ENCODE peak calls at places on chromosomes 4 and X, in seven cellular contexts. One of them, this sample, is unnamed.

GRCh38 chr4:128521156-128521555 is 233.5 kb upstream of the PGRMC2 start:
- DNase-seq in NCI-H2171 treated with DMSO at 0.1 percent for 48 hours: no peak
- DNase-seq in left cardiac atrium: no peak
- DNase-seq in activated CD4-positive, CD25-positive, alpha-beta regulatory T cell treated with anti-CD3 and anti-CD28 coated beads, Interleukin-2, amount 50 U/mL, for 16 hours: no peak
- DNase-seq in T follicular helper cell: no peak
- DNase-seq in astrocyte of the cerebellum: no peak
- DNase-seq in head of caudate nucleus: no peak
- DNase-seq in this sample: no peak

GRCh38 chr4:42018451-42018850 is 28.1 kb downstream of the SLC30A9 start:
- DNase-seq in NCI-H2171 treated with DMSO at 0.1 percent for 48 hours: no peak
- DNase-seq in left cardiac atrium: no peak
- DNase-seq in activated CD4-positive, CD25-positive, alpha-beta regulatory T cell treated with anti-CD3 and anti-CD28 coated beads, Interleukin-2, amount 50 U/mL, for 16 hours: no peak
- DNase-seq in T follicular helper cell: no peak
- DNase-seq in astrocyte of the cerebellum: no peak
- DNase-seq in head of caudate nucleus: no peak
- DNase-seq in this sample: no peak

GRCh38 chrX:39149761-39150160 is 348.5 kb downstream of the MID1IP1 start:
- DNase-seq in NCI-H2171 treated with DMSO at 0.1 percent for 48 hours: no peak
- DNase-seq in left cardiac atrium: peak; percentile 73
- DNase-seq in activated CD4-positive, CD25-positive, alpha-beta regulatory T cell treated with anti-CD3 and anti-CD28 coated beads, Interleukin-2, amount 50 U/mL, for 16 hours: peak; percentile 8
- DNase-seq in T follicular helper cell: peak; percentile 40
- DNase-seq in astrocyte of the cerebellum: no peak
- DNase-seq in head of caudate nucleus: peak; percentile 80
- DNase-seq in this sample: peak; percentile 71

GRCh38 chr4:125666635-125667034 is 351.9 kb downstream of the FAT4 start:
- DNase-seq in NCI-H2171 treated with DMSO at 0.1 percent for 48 hours: no peak
- DNase-seq in left cardiac atrium: no peak
- DNase-seq in activated CD4-positive, CD25-positive, alpha-beta regulatory T cell treated with anti-CD3 and anti-CD28 coated beads, Interleukin-2, amount 50 U/mL, for 16 hours: no peak
- DNase-seq in T follicular helper cell: no peak
- DNase-seq in astrocyte of the cerebellum: no peak
- DNase-seq in head of caudate nucleus: no peak
- DNase-seq in this sample: no peak

GRCh38 chr4:142777045-142777743 is 68.9 kb downstream of the INPP4B start:
- DNase-seq in NCI-H2171 treated with DMSO at 0.1 percent for 48 hours: no peak
- DNase-seq in left cardiac atrium: no peak
- DNase-seq in activated CD4-positive, CD25-positive, alpha-beta regulatory T cell treated with anti-CD3 and anti-CD28 coated beads, Interleukin-2, amount 50 U/mL, for 16 hours: no peak
- DNase-seq in T follicular helper cell: no peak
- DNase-seq in astrocyte of the cerebellum: no peak
- DNase-seq in head of caudate nucleus: no peak
- DNase-seq in this sample: no peak

GRCh38 chr4:84238247-84239090 is 260.6 kb downstream of the NKX6-1 start:
- DNase-seq in NCI-H2171 treated with DMSO at 0.1 percent for 48 hours: no peak
- DNase-seq in left cardiac atrium: no peak
- DNase-seq in activated CD4-positive, CD25-positive, alpha-beta regulatory T cell treated with anti-CD3 and anti-CD28 coated beads, Interleukin-2, amount 50 U/mL, for 16 hours: no peak
- DNase-seq in T follicular helper cell: no peak
- DNase-seq in astrocyte of the cerebellum: peak; percentile 27
- DNase-seq in head of caudate nucleus: no peak
- DNase-seq in this sample: no peak

GRCh38 chr4:39337841-39338240 is 28.3 kb downstream of the RFC1 start:
- DNase-seq in NCI-H2171 treated with DMSO at 0.1 percent for 48 hours: no peak
- DNase-seq in left cardiac atrium: no peak
- DNase-seq in activated CD4-positive, CD25-positive, alpha-beta regulatory T cell treated with anti-CD3 and anti-CD28 coated beads, Interleukin-2, amount 50 U/mL, for 16 hours: no peak
- DNase-seq in T follicular helper cell: no peak
- DNase-seq in astrocyte of the cerebellum: no peak
- DNase-seq in head of caudate nucleus: no peak
- DNase-seq in this sample: no peak

GRCh38 chrX:50579955-50580354 is 109.3 kb upstream of the DGKK start:
- DNase-seq in NCI-H2171 treated with DMSO at 0.1 percent for 48 hours: peak; percentile 1
- DNase-seq in left cardiac atrium: no peak
- DNase-seq in activated CD4-positive, CD25-positive, alpha-beta regulatory T cell treated with anti-CD3 and anti-CD28 coated beads, Interleukin-2, amount 50 U/mL, for 16 hours: peak; percentile 0
- DNase-seq in T follicular helper cell: peak; percentile 3
- DNase-seq in astrocyte of the cerebellum: peak; percentile 16
- DNase-seq in head of caudate nucleus: peak; percentile 53
- DNase-seq in this sample: no peak

GRCh38 chr4:104966349-104967033 is 180.2 kb upstream of the TET2 start:
- DNase-seq in NCI-H2171 treated with DMSO at 0.1 percent for 48 hours: peak; percentile 12
- DNase-seq in left cardiac atrium: no peak
- DNase-seq in activated CD4-positive, CD25-positive, alpha-beta regulatory T cell treated with anti-CD3 and anti-CD28 coated beads, Interleukin-2, amount 50 U/mL, for 16 hours: no peak
- DNase-seq in T follicular helper cell: no peak
- DNase-seq in astrocyte of the cerebellum: no peak
- DNase-seq in head of caudate nucleus: peak; percentile 33
- DNase-seq in this sample: no peak

GRCh38 chr4:24949970-24950369 is 37.1 kb upstream of the CCDC149 start:
- DNase-seq in NCI-H2171 treated with DMSO at 0.1 percent for 48 hours: no peak
- DNase-seq in left cardiac atrium: no peak
- DNase-seq in activated CD4-positive, CD25-positive, alpha-beta regulatory T cell treated with anti-CD3 and anti-CD28 coated beads, Interleukin-2, amount 50 U/mL, for 16 hours: no peak
- DNase-seq in T follicular helper cell: no peak
- DNase-seq in astrocyte of the cerebellum: no peak
- DNase-seq in head of caudate nucleus: no peak
- DNase-seq in this sample: no peak

GRCh38 chrX:151870603-151871002 is 42.1 kb upstream of the MAGEA4 start:
- DNase-seq in NCI-H2171 treated with DMSO at 0.1 percent for 48 hours: no peak
- DNase-seq in left cardiac atrium: no peak
- DNase-seq in activated CD4-positive, CD25-positive, alpha-beta regulatory T cell treated with anti-CD3 and anti-CD28 coated beads, Interleukin-2, amount 50 U/mL, for 16 hours: no peak
- DNase-seq in T follicular helper cell: no peak
- DNase-seq in astrocyte of the cerebellum: peak; percentile 57
- DNase-seq in head of caudate nucleus: no peak
- DNase-seq in this sample: no peak

GRCh38 chr4:143344774-143345173 is 8.1 kb downstream of the GAB1 start:
- DNase-seq in NCI-H2171 treated with DMSO at 0.1 percent for 48 hours: no peak
- DNase-seq in left cardiac atrium: no peak
- DNase-seq in activated CD4-positive, CD25-positive, alpha-beta regulatory T cell treated with anti-CD3 and anti-CD28 coated beads, Interleukin-2, amount 50 U/mL, for 16 hours: no peak
- DNase-seq in T follicular helper cell: no peak
- DNase-seq in astrocyte of the cerebellum: no peak
- DNase-seq in head of caudate nucleus: no peak
- DNase-seq in this sample: no peak

GRCh38 chrX:147476008-147476407 is 435.7 kb upstream of the FMR1 start:
- DNase-seq in NCI-H2171 treated with DMSO at 0.1 percent for 48 hours: no peak
- DNase-seq in left cardiac atrium: no peak
- DNase-seq in activated CD4-positive, CD25-positive, alpha-beta regulatory T cell treated with anti-CD3 and anti-CD28 coated beads, Interleukin-2, amount 50 U/mL, for 16 hours: no peak
- DNase-seq in T follicular helper cell: no peak
- DNase-seq in astrocyte of the cerebellum: no peak
- DNase-seq in head of caudate nucleus: peak; percentile 4
- DNase-seq in this sample: no peak

GRCh38 chr4:113707013-113707412 is 54.5 kb downstream of the CAMK2D start:
- DNase-seq in NCI-H2171 treated with DMSO at 0.1 percent for 48 hours: no peak
- DNase-seq in left cardiac atrium: no peak
- DNase-seq in activated CD4-positive, CD25-positive, alpha-beta regulatory T cell treated with anti-CD3 and anti-CD28 coated beads, Interleukin-2, amount 50 U/mL, for 16 hours: no peak
- DNase-seq in T follicular helper cell: no peak
- DNase-seq in astrocyte of the cerebellum: no peak
- DNase-seq in head of caudate nucleus: no peak
- DNase-seq in this sample: no peak

GRCh38 chrX:145405012-145405411 is 157.7 kb downstream of the SPANXN1 start:
- DNase-seq in NCI-H2171 treated with DMSO at 0.1 percent for 48 hours: no peak
- DNase-seq in left cardiac atrium: no peak
- DNase-seq in activated CD4-positive, CD25-positive, alpha-beta regulatory T cell treated with anti-CD3 and anti-CD28 coated beads, Interleukin-2, amount 50 U/mL, for 16 hours: no peak
- DNase-seq in T follicular helper cell: no peak
- DNase-seq in astrocyte of the cerebellum: no peak
- DNase-seq in head of caudate nucleus: peak; percentile 59
- DNase-seq in this sample: no peak

GRCh38 chrX:16445166-16445752 is 204.7 kb upstream of the S100G start:
- DNase-seq in NCI-H2171 treated with DMSO at 0.1 percent for 48 hours: peak; percentile 4
- DNase-seq in left cardiac atrium: no peak
- DNase-seq in activated CD4-positive, CD25-positive, alpha-beta regulatory T cell treated with anti-CD3 and anti-CD28 coated beads, Interleukin-2, amount 50 U/mL, for 16 hours: peak; percentile 6
- DNase-seq in T follicular helper cell: peak; percentile 22
- DNase-seq in astrocyte of the cerebellum: peak; percentile 16
- DNase-seq in head of caudate nucleus: peak; percentile 9
- DNase-seq in this sample: no peak

GRCh38 chr4:168560184-168560834 is 63.5 kb downstream of the PALLD start:
- DNase-seq in NCI-H2171 treated with DMSO at 0.1 percent for 48 hours: peak; percentile 71
- DNase-seq in left cardiac atrium: no peak
- DNase-seq in activated CD4-positive, CD25-positive, alpha-beta regulatory T cell treated with anti-CD3 and anti-CD28 coated beads, Interleukin-2, amount 50 U/mL, for 16 hours: no peak
- DNase-seq in T follicular helper cell: no peak
- DNase-seq in astrocyte of the cerebellum: no peak
- DNase-seq in head of caudate nucleus: no peak
- DNase-seq in this sample: no peak

GRCh38 chrX:45621356-45622041 is 420.8 kb upstream of the DIPK2B start:
- DNase-seq in NCI-H2171 treated with DMSO at 0.1 percent for 48 hours: no peak
- DNase-seq in left cardiac atrium: no peak
- DNase-seq in activated CD4-positive, CD25-positive, alpha-beta regulatory T cell treated with anti-CD3 and anti-CD28 coated beads, Interleukin-2, amount 50 U/mL, for 16 hours: no peak
- DNase-seq in T follicular helper cell: no peak
- DNase-seq in astrocyte of the cerebellum: no peak
- DNase-seq in head of caudate nucleus: no peak
- DNase-seq in this sample: no peak

GRCh38 chrX:109855501-109855900 is 122.4 kb upstream of the ACSL4 start:
- DNase-seq in NCI-H2171 treated with DMSO at 0.1 percent for 48 hours: no peak
- DNase-seq in left cardiac atrium: no peak
- DNase-seq in activated CD4-positive, CD25-positive, alpha-beta regulatory T cell treated with anti-CD3 and anti-CD28 coated beads, Interleukin-2, amount 50 U/mL, for 16 hours: no peak
- DNase-seq in T follicular helper cell: no peak
- DNase-seq in astrocyte of the cerebellum: no peak
- DNase-seq in head of caudate nucleus: no peak
- DNase-seq in this sample: no peak

GRCh38 chrX:7351946-7352345 is 204.0 kb upstream of the PUDP start:
- DNase-seq in NCI-H2171 treated with DMSO at 0.1 percent for 48 hours: no peak
- DNase-seq in left cardiac atrium: no peak
- DNase-seq in activated CD4-positive, CD25-positive, alpha-beta regulatory T cell treated with anti-CD3 and anti-CD28 coated beads, Interleukin-2, amount 50 U/mL, for 16 hours: no peak
- DNase-seq in T follicular helper cell: no peak
- DNase-seq in astrocyte of the cerebellum: no peak
- DNase-seq in head of caudate nucleus: no peak
- DNase-seq in this sample: no peak

GRCh38 chrX:9374537-9374936 is 90.3 kb upstream of the TBL1X start:
- DNase-seq in NCI-H2171 treated with DMSO at 0.1 percent for 48 hours: no peak
- DNase-seq in left cardiac atrium: no peak
- DNase-seq in activated CD4-positive, CD25-positive, alpha-beta regulatory T cell treated with anti-CD3 and anti-CD28 coated beads, Interleukin-2, amount 50 U/mL, for 16 hours: no peak
- DNase-seq in T follicular helper cell: no peak
- DNase-seq in astrocyte of the cerebellum: no peak
- DNase-seq in head of caudate nucleus: no peak
- DNase-seq in this sample: no peak

GRCh38 chr4:100079264-100079663 is 111.0 kb downstream of the DDIT4L start:
- DNase-seq in NCI-H2171 treated with DMSO at 0.1 percent for 48 hours: no peak
- DNase-seq in left cardiac atrium: no peak
- DNase-seq in activated CD4-positive, CD25-positive, alpha-beta regulatory T cell treated with anti-CD3 and anti-CD28 coated beads, Interleukin-2, amount 50 U/mL, for 16 hours: no peak
- DNase-seq in T follicular helper cell: no peak
- DNase-seq in astrocyte of the cerebellum: no peak
- DNase-seq in head of caudate nucleus: no peak
- DNase-seq in this sample: no peak

GRCh38 chr4:99644453-99644852 is 13.2 kb downstream of the C4orf54 start:
- DNase-seq in NCI-H2171 treated with DMSO at 0.1 percent for 48 hours: no peak
- DNase-seq in left cardiac atrium: no peak
- DNase-seq in activated CD4-positive, CD25-positive, alpha-beta regulatory T cell treated with anti-CD3 and anti-CD28 coated beads, Interleukin-2, amount 50 U/mL, for 16 hours: no peak
- DNase-seq in T follicular helper cell: no peak
- DNase-seq in astrocyte of the cerebellum: no peak
- DNase-seq in head of caudate nucleus: no peak
- DNase-seq in this sample: no peak

GRCh38 chr4:34720563-34720962 is 1523.8 kb downstream of the ARAP2 start:
- DNase-seq in NCI-H2171 treated with DMSO at 0.1 percent for 48 hours: peak; percentile 4
- DNase-seq in left cardiac atrium: no peak
- DNase-seq in activated CD4-positive, CD25-positive, alpha-beta regulatory T cell treated with anti-CD3 and anti-CD28 coated beads, Interleukin-2, amount 50 U/mL, for 16 hours: no peak
- DNase-seq in T follicular helper cell: no peak
- DNase-seq in astrocyte of the cerebellum: peak; percentile 67
- DNase-seq in head of caudate nucleus: no peak
- DNase-seq in this sample: no peak

GRCh38 chrX:15233416-15234015 is 36.4 kb downstream of the ASB9 start:
- DNase-seq in NCI-H2171 treated with DMSO at 0.1 percent for 48 hours: no peak
- DNase-seq in left cardiac atrium: no peak
- DNase-seq in activated CD4-positive, CD25-positive, alpha-beta regulatory T cell treated with anti-CD3 and anti-CD28 coated beads, Interleukin-2, amount 50 U/mL, for 16 hours: no peak
- DNase-seq in T follicular helper cell: no peak
- DNase-seq in astrocyte of the cerebellum: no peak
- DNase-seq in head of caudate nucleus: no peak
- DNase-seq in this sample: no peak

GRCh38 chrX:14015941-14016340 is 13.8 kb downstream of the GEMIN8 start:
- DNase-seq in NCI-H2171 treated with DMSO at 0.1 percent for 48 hours: no peak
- DNase-seq in left cardiac atrium: no peak
- DNase-seq in activated CD4-positive, CD25-positive, alpha-beta regulatory T cell treated with anti-CD3 and anti-CD28 coated beads, Interleukin-2, amount 50 U/mL, for 16 hours: no peak
- DNase-seq in T follicular helper cell: no peak
- DNase-seq in astrocyte of the cerebellum: no peak
- DNase-seq in head of caudate nucleus: no peak
- DNase-seq in this sample: no peak

GRCh38 chr4:7867701-7868429 is 71.8 kb downstream of the AFAP1 start:
- DNase-seq in NCI-H2171 treated with DMSO at 0.1 percent for 48 hours: no peak
- DNase-seq in left cardiac atrium: no peak
- DNase-seq in activated CD4-positive, CD25-positive, alpha-beta regulatory T cell treated with anti-CD3 and anti-CD28 coated beads, Interleukin-2, amount 50 U/mL, for 16 hours: no peak
- DNase-seq in T follicular helper cell: no peak
- DNase-seq in astrocyte of the cerebellum: no peak
- DNase-seq in head of caudate nucleus: no peak
- DNase-seq in this sample: no peak

GRCh38 chr4:151687021-151687640 is 73.7 kb downstream of the GATB start:
- DNase-seq in NCI-H2171 treated with DMSO at 0.1 percent for 48 hours: no peak
- DNase-seq in left cardiac atrium: no peak
- DNase-seq in activated CD4-positive, CD25-positive, alpha-beta regulatory T cell treated with anti-CD3 and anti-CD28 coated beads, Interleukin-2, amount 50 U/mL, for 16 hours: no peak
- DNase-seq in T follicular helper cell: no peak
- DNase-seq in astrocyte of the cerebellum: no peak
- DNase-seq in head of caudate nucleus: no peak
- DNase-seq in this sample: no peak

GRCh38 chr4:85486425-85487101 is 11.6 kb downstream of the ARHGAP24 start:
- DNase-seq in NCI-H2171 treated with DMSO at 0.1 percent for 48 hours: no peak
- DNase-seq in left cardiac atrium: no peak
- DNase-seq in activated CD4-positive, CD25-positive, alpha-beta regulatory T cell treated with anti-CD3 and anti-CD28 coated beads, Interleukin-2, amount 50 U/mL, for 16 hours: no peak
- DNase-seq in T follicular helper cell: no peak
- DNase-seq in astrocyte of the cerebellum: no peak
- DNase-seq in head of caudate nucleus: no peak
- DNase-seq in this sample: no peak

GRCh38 chrX:134158821-134159512 is 78.0 kb upstream of the CCDC160 start:
- DNase-seq in NCI-H2171 treated with DMSO at 0.1 percent for 48 hours: no peak
- DNase-seq in left cardiac atrium: no peak
- DNase-seq in activated CD4-positive, CD25-positive, alpha-beta regulatory T cell treated with anti-CD3 and anti-CD28 coated beads, Interleukin-2, amount 50 U/mL, for 16 hours: no peak
- DNase-seq in T follicular helper cell: no peak
- DNase-seq in astrocyte of the cerebellum: peak; percentile 63
- DNase-seq in head of caudate nucleus: no peak
- DNase-seq in this sample: no peak

GRCh38 chr4:145868637-145869409 is 69.8 kb downstream of the ZNF827 start:
- DNase-seq in NCI-H2171 treated with DMSO at 0.1 percent for 48 hours: no peak
- DNase-seq in left cardiac atrium: no peak
- DNase-seq in activated CD4-positive, CD25-positive, alpha-beta regulatory T cell treated with anti-CD3 and anti-CD28 coated beads, Interleukin-2, amount 50 U/mL, for 16 hours: no peak
- DNase-seq in T follicular helper cell: no peak
- DNase-seq in astrocyte of the cerebellum: no peak
- DNase-seq in head of caudate nucleus: no peak
- DNase-seq in this sample: no peak

GRCh38 chr4:140662082-140662869 is 93.5 kb upstream of the UCP1 start:
- DNase-seq in NCI-H2171 treated with DMSO at 0.1 percent for 48 hours: no peak
- DNase-seq in left cardiac atrium: no peak
- DNase-seq in activated CD4-positive, CD25-positive, alpha-beta regulatory T cell treated with anti-CD3 and anti-CD28 coated beads, Interleukin-2, amount 50 U/mL, for 16 hours: no peak
- DNase-seq in T follicular helper cell: no peak
- DNase-seq in astrocyte of the cerebellum: no peak
- DNase-seq in head of caudate nucleus: no peak
- DNase-seq in this sample: no peak

GRCh38 chrX:73214366-73215094 is at the start of gene NAP1L2:
- DNase-seq in NCI-H2171 treated with DMSO at 0.1 percent for 48 hours: peak; percentile 1
- DNase-seq in left cardiac atrium: peak; percentile 26
- DNase-seq in activated CD4-positive, CD25-positive, alpha-beta regulatory T cell treated with anti-CD3 and anti-CD28 coated beads, Interleukin-2, amount 50 U/mL, for 16 hours: no peak
- DNase-seq in T follicular helper cell: peak; percentile 28
- DNase-seq in astrocyte of the cerebellum: peak; percentile 23
- DNase-seq in head of caudate nucleus: peak; percentile 64
- DNase-seq in this sample: peak; percentile 53

GRCh38 chrX:22533898-22534297 is 261.2 kb downstream of the CBLL2 start:
- DNase-seq in NCI-H2171 treated with DMSO at 0.1 percent for 48 hours: no peak
- DNase-seq in left cardiac atrium: no peak
- DNase-seq in activated CD4-positive, CD25-positive, alpha-beta regulatory T cell treated with anti-CD3 and anti-CD28 coated beads, Interleukin-2, amount 50 U/mL, for 16 hours: no peak
- DNase-seq in T follicular helper cell: no peak
- DNase-seq in astrocyte of the cerebellum: no peak
- DNase-seq in head of caudate nucleus: no peak
- DNase-seq in this sample: no peak

GRCh38 chr4:2081540-2081939 is 22.4 kb downstream of the NAT8L start:
- DNase-seq in NCI-H2171 treated with DMSO at 0.1 percent for 48 hours: no peak
- DNase-seq in left cardiac atrium: no peak
- DNase-seq in activated CD4-positive, CD25-positive, alpha-beta regulatory T cell treated with anti-CD3 and anti-CD28 coated beads, Interleukin-2, amount 50 U/mL, for 16 hours: no peak
- DNase-seq in T follicular helper cell: no peak
- DNase-seq in astrocyte of the cerebellum: no peak
- DNase-seq in head of caudate nucleus: no peak
- DNase-seq in this sample: no peak

This sample was measured in right cardiac atrium.